ENCODE peak calls at places on chromosomes 6 and 20, in four cellular contexts. S is Peyer's patch, H is heart left ventricle, B is stomach. I is an unnamed sample.

GRCh38 chr6:20575691-20576451 is 41.6 kb downstream of the CDKAL1 start:
- DNase-seq in S (no peak), H (no peak), B (no peak), I (no peak)

GRCh38 chr6:166446146-166446545 is 63.4 kb upstream of the MPC1 start:
- DNase-seq in S (no peak), H (no peak), B (peak; percentile 16), I (no peak)

GRCh38 chr6:42782689-42783176 is 881 bp downstream of the BICRAL start:
- DNase-seq in S (peak; percentile 84), H (peak; percentile 89), B (peak; percentile 75), I (peak; percentile 79)

GRCh38 chr6:15621203-15622044 is 41.4 kb downstream of the DTNBP1 start:
- DNase-seq in S (peak; percentile 54), H (peak; percentile 70), B (peak; percentile 52), I (no peak)

GRCh38 chr20:11993886-11994466 is 76.3 kb downstream of the BTBD3 start:
- DNase-seq in S (no peak), H (no peak), B (no peak), I (no peak)

GRCh38 chr6:166167258-166167731 is 356 bp downstream of the TBXT start:
- DNase-seq in S (no peak), H (no peak), B (no peak), I (no peak)

GRCh38 chr20:48193626-48194025 is 408.3 kb upstream of the SULF2 start:
- DNase-seq in S (no peak), H (peak; percentile 17), B (no peak), I (no peak)

GRCh38 chr20:35511814-35512420 is 17.5 kb downstream of the C20orf173 start:
- DNase-seq in S (no peak), H (no peak), B (peak; percentile 40), I (no peak)

GRCh38 chr6:5989141-5989723 is 17.5 kb downstream of the NRN1 start:
- DNase-seq in S (no peak), H (no peak), B (no peak), I (no peak)

GRCh38 chr20:58598271-58599015 is 52.6 kb upstream of the STX16 start:
- DNase-seq in S (no peak), H (no peak), B (no peak), I (peak; percentile 58)

GRCh38 chr6:102766946-102767345 is 1373.4 kb downstream of the GRIK2 start:
- DNase-seq in S (no peak), H (no peak), B (no peak), I (no peak)

GRCh38 chr20:24738981-24739633 is 210.0 kb upstream of the CST7 start:
- DNase-seq in S (no peak), H (no peak), B (no peak), I (no peak)

DNA sequence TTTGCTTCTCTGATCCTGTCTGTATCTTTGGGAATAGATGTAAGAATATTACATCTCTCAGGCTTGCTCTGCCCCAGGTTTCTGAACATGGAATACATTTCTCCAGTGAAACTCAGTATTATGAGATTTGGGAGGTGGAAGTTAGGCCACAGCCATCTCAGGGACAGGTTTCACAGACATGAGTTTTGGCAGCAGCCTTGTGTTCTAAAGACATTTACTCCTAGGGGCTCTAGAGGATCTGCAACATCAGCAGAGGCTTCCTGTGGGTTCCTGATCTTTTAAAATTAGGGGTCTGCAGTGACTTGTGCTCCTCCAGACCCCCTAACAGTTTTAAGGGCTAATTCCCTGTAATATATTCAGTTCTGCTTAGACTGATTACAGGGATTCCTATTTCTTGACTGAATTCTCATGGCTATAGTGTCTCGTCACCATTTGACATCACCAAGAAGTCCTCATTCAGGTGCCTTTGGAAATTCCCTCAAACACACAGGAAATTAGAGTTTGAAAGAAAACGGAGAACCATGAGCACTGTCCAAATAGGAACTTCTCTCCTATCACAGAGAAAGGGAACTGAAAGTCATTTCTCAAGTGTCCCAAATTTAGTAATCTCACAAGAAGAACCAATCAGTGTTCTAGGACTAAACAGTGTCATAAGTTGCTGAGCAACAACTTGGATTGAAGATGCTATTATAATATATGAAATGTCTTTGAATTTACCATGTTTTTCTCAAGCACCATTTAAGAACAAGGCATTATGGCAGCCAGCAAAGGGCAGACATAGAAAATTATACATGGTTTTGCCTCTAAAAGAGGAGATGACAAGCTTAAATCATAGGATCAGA is 2.5 kb upstream of the HLA-DRA start:
- DNase-seq in S (no peak), H (no peak), B (no peak), I (no peak)
- TF ChIP-seq POLR2A in S (no peak), H (no peak), B (no peak), I (no peak)

GRCh38 chr20:53905019-53905847 is 165.2 kb downstream of the BCAS1 start:
- DNase-seq in S (peak; percentile 21), H (no peak), B (no peak), I (no peak)

GRCh38 chr20:53902968-53903651 is 167.3 kb downstream of the BCAS1 start:
- DNase-seq in S (peak; percentile 35), H (no peak), B (no peak), I (no peak)

GRCh38 chr20:53901697-53902096 is 168.7 kb downstream of the BCAS1 start:
- DNase-seq in S (peak; percentile 13), H (no peak), B (no peak), I (no peak)

GRCh38 chr20:53903652-53903987 is 166.8 kb downstream of the BCAS1 start:
- DNase-seq in S (no peak), H (no peak), B (no peak), I (no peak)

DNA sequence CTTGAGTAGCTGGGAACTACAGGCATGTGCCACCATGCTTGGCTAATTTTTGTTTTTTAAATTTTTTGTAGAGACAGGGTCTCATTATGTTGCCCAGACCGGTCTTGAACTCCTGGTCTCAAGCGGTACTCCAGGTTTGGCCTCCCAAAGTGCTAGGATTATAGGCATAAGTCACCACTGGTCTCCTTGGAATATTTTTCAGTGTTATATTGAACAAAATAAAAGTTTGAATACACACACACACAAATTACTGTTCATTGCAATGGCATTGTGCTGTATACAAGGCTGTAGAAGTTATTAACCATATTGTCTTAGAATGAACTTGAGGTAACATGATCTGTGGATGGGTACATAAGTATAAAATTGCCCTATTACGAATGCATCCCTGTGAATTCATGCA is 166.1 kb downstream of the BCAS1 start:
- DNase-seq in S (no peak), H (no peak), B (no peak), I (no peak)
- H3K4me1 ChIP-seq in S (peaks cover 19% of the 10 kb centered on the region), H (no peaks in the 10 kb centered on the region), B (peaks cover 22% of the 10 kb centered on the region), I (no peaks in the 10 kb centered on the region)

GRCh38 chr6:143936986-143937765 is 70.9 kb downstream of the PLAGL1 start:
- DNase-seq in S (no peak), H (no peak), B (no peak), I (no peak)
- TF ChIP-seq POLR2A in S (no peak), H (no peak), B (no peak), I (no peak)

DNA sequence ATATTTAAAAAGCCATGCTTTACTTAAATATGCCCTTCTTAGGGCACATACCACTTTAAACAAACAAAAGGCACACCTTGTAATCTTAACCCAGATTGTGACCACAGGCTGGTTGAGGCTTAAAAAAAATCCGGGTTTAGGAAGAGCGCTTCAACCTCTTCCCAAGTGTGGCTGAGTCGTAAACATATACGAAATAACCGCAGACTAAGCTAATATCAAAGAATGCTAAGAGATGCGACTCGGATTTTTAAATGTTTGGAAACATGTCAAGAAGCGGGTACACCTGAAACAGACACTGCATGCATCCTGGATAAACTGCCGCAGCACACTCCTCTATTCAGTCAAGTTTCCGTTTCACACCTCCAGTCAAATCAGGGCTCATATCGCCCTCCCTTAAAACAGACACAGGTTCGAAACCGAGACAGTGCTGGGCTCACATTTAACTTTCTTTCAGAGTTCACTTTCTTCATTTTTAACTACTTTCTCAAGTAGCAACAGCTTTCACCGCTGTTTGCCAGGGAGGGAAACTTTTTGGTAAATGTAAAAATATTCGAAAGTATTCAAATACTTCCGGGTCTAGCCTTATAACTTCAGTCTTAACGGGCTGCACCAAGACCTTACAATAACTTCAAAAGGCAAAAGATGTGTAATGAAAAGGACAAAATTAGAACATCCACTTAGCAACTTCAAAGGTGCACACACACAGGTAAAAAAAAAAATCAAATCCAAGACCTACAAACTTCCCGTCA is 1.3 kb downstream of the DEK start:
- DNase-seq in S (no peak), H (no peak), B (no peak), I (no peak)
- H3K4me1 ChIP-seq in S (peaks cover 38% of the 10 kb centered on the region), H (peaks cover 10% of the 10 kb centered on the region), B (peaks cover 51% of the 10 kb centered on the region), I (peaks cover 8% of the 10 kb centered on the region)

DNA sequence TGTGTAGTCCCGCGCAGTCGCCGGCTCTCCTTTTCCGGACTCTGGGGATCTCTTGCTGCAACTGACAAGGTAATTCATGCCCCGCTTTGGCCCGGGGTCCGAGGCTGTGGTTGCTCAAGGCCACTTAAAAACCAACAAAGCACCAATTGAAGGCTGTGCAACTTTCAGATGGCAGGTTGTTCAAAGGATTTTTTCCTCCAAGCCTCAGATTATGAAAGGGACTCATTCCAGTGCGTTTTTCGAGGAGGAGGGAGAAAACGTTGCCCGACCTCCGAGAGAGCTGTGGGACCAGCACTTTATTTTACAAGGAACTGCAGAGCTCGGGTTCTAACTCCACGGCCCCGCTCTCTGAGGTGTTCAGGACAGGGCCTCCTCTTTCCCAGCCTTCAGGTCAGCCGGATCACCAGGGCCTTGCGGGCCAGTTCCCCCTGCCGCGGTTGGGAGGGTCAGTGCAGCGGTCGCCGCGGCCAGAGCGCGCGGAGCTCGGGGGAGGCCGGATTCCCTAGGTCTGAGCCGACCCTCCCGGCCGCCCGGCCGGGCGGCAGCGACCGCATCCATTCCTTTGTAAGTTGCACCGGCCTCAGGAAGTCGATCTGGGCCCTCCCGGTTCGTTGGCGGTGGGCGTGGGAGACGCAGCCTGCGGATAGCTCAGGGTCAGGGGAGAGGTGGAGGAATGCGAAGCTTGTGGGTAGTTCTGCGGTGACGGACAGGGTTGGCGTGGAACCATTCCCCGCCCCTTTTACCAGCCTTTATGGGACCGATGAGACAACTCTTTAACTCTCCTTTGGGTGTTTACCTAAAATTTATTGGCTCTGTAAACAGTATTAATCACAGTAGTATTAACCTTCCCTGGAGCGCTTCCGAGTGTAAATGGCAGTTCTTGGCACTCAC is 1.6 kb downstream of the UTRN start:
- DNase-seq in S (peak; percentile 74), H (peak; percentile 82), B (peak; percentile 79), I (peak; percentile 61)
- TF ChIP-seq POLR2A in S (no peak), H (peak; percentile 32), B (no peak), I (no peak)

I was measured in ovary.